ENCODE peak calls at places on chromosomes 16 and 17, in eight cellular contexts. One of them, this sample, is unnamed.

GRCh38 chr17:44220211-44221071 is 966 bp upstream of the UBTF start:
- DNase-seq in stimulated activated CD4-positive, alpha-beta T cell treated with anti-CD3 and anti-CD28 coated beads, TNF-alpha, amount 100 ng/mL, for 4 hours: no peak
- DNase-seq in substantia nigra: no peak
- DNase-seq in ELR: peak; percentile 63
- DNase-seq in RCC 7860: no peak
- DNase-seq in A549: peak; percentile 64
- DNase-seq in KBM-7: peak; percentile 49
- DNase-seq in NCI-H510A treated with DMSO at 0.1 percent for 48 hours: peak; percentile 56
- DNase-seq in this sample: no peak

GRCh38 chr17:61168506-61168905 is 231.1 kb upstream of the TBX2 start:
- DNase-seq in A549: no peak
- DNase-seq in substantia nigra: no peak
- DNase-seq in RCC 7860: peak; percentile 65
- DNase-seq in NCI-H510A treated with DMSO at 0.1 percent for 48 hours: no peak
- DNase-seq in stimulated activated CD4-positive, alpha-beta T cell treated with anti-CD3 and anti-CD28 coated beads, TNF-alpha, amount 100 ng/mL, for 4 hours: no peak
- DNase-seq in ELR: peak; percentile 3
- DNase-seq in KBM-7: no peak
- DNase-seq in this sample: no peak

GRCh38 chr16:49604602-49605001 is 231.0 kb downstream of the C16orf78 start:
- DNase-seq in A549: no peak
- DNase-seq in NCI-H510A treated with DMSO at 0.1 percent for 48 hours: no peak
- DNase-seq in substantia nigra: no peak
- DNase-seq in RCC 7860: no peak
- DNase-seq in stimulated activated CD4-positive, alpha-beta T cell treated with anti-CD3 and anti-CD28 coated beads, TNF-alpha, amount 100 ng/mL, for 4 hours: no peak
- DNase-seq in ELR: no peak
- DNase-seq in KBM-7: no peak
- DNase-seq in this sample: no peak

GRCh38 chr16:674968-675883 is at the start of gene RHBDL1:
- DNase-seq in KBM-7: no peak
- DNase-seq in NCI-H510A treated with DMSO at 0.1 percent for 48 hours: no peak
- DNase-seq in RCC 7860: no peak
- DNase-seq in A549: peak; percentile 66
- DNase-seq in substantia nigra: peak; percentile 20
- DNase-seq in ELR: peak; percentile 46
- DNase-seq in stimulated activated CD4-positive, alpha-beta T cell treated with anti-CD3 and anti-CD28 coated beads, TNF-alpha, amount 100 ng/mL, for 4 hours: no peak
- DNase-seq in this sample: no peak

GRCh38 chr16:88705746-88706287 is 391 bp downstream of the RNF166 start:
- DNase-seq in ELR: peak; percentile 39
- DNase-seq in A549: no peak
- DNase-seq in NCI-H510A treated with DMSO at 0.1 percent for 48 hours: no peak
- DNase-seq in KBM-7: no peak
- DNase-seq in stimulated activated CD4-positive, alpha-beta T cell treated with anti-CD3 and anti-CD28 coated beads, TNF-alpha, amount 100 ng/mL, for 4 hours: no peak
- DNase-seq in substantia nigra: no peak
- DNase-seq in RCC 7860: no peak
- DNase-seq in this sample: no peak

GRCh38 chr16:88917146-88917914 is 50.9 kb upstream of the PABPN1L start:
- DNase-seq in stimulated activated CD4-positive, alpha-beta T cell treated with anti-CD3 and anti-CD28 coated beads, TNF-alpha, amount 100 ng/mL, for 4 hours: no peak
- DNase-seq in KBM-7: no peak
- DNase-seq in NCI-H510A treated with DMSO at 0.1 percent for 48 hours: no peak
- DNase-seq in RCC 7860: no peak
- DNase-seq in A549: no peak
- DNase-seq in ELR: no peak
- DNase-seq in substantia nigra: no peak
- DNase-seq in this sample: no peak

GRCh38 chr17:9240659-9241370 is 219.5 kb downstream of the NTN1 start:
- DNase-seq in substantia nigra: no peak
- DNase-seq in KBM-7: no peak
- DNase-seq in stimulated activated CD4-positive, alpha-beta T cell treated with anti-CD3 and anti-CD28 coated beads, TNF-alpha, amount 100 ng/mL, for 4 hours: no peak
- DNase-seq in ELR: no peak
- DNase-seq in NCI-H510A treated with DMSO at 0.1 percent for 48 hours: peak; percentile 3
- DNase-seq in RCC 7860: no peak
- DNase-seq in A549: peak; percentile 36
- DNase-seq in this sample: no peak

GRCh38 chr16:72371307-72372081 is 199.5 kb upstream of the PMFBP1 start:
- DNase-seq in KBM-7: no peak
- DNase-seq in A549: peak; percentile 21
- DNase-seq in RCC 7860: peak; percentile 85
- DNase-seq in substantia nigra: no peak
- DNase-seq in stimulated activated CD4-positive, alpha-beta T cell treated with anti-CD3 and anti-CD28 coated beads, TNF-alpha, amount 100 ng/mL, for 4 hours: no peak
- DNase-seq in NCI-H510A treated with DMSO at 0.1 percent for 48 hours: peak; percentile 45
- DNase-seq in ELR: peak; percentile 67
- DNase-seq in this sample: no peak

GRCh38 chr16:31077592-31078199 is 3.5 kb downstream of the ZNF646 start:
- DNase-seq in NCI-H510A treated with DMSO at 0.1 percent for 48 hours: no peak
- DNase-seq in A549: no peak
- DNase-seq in substantia nigra: no peak
- DNase-seq in stimulated activated CD4-positive, alpha-beta T cell treated with anti-CD3 and anti-CD28 coated beads, TNF-alpha, amount 100 ng/mL, for 4 hours: no peak
- DNase-seq in KBM-7: no peak
- DNase-seq in ELR: no peak
- DNase-seq in RCC 7860: no peak
- DNase-seq in this sample: no peak

GRCh38 chr16:65754799-65755691 is 611.4 kb upstream of the CDH5 start:
- DNase-seq in stimulated activated CD4-positive, alpha-beta T cell treated with anti-CD3 and anti-CD28 coated beads, TNF-alpha, amount 100 ng/mL, for 4 hours: no peak
- DNase-seq in A549: no peak
- DNase-seq in KBM-7: no peak
- DNase-seq in substantia nigra: no peak
- DNase-seq in RCC 7860: no peak
- DNase-seq in ELR: no peak
- DNase-seq in NCI-H510A treated with DMSO at 0.1 percent for 48 hours: no peak
- DNase-seq in this sample: no peak

GRCh38 chr16:53053967-53054669 is 673 bp upstream of the CHD9 start:
- DNase-seq in A549: peak; percentile 46
- DNase-seq in KBM-7: no peak
- DNase-seq in RCC 7860: no peak
- DNase-seq in stimulated activated CD4-positive, alpha-beta T cell treated with anti-CD3 and anti-CD28 coated beads, TNF-alpha, amount 100 ng/mL, for 4 hours: no peak
- DNase-seq in substantia nigra: no peak
- DNase-seq in ELR: no peak
- DNase-seq in NCI-H510A treated with DMSO at 0.1 percent for 48 hours: no peak
- DNase-seq in this sample: no peak

GRCh38 chr16:54407596-54407995 is 121.0 kb upstream of the IRX3 start:
- DNase-seq in substantia nigra: no peak
- DNase-seq in RCC 7860: no peak
- DNase-seq in KBM-7: no peak
- DNase-seq in NCI-H510A treated with DMSO at 0.1 percent for 48 hours: no peak
- DNase-seq in A549: no peak
- DNase-seq in ELR: peak; percentile 9
- DNase-seq in stimulated activated CD4-positive, alpha-beta T cell treated with anti-CD3 and anti-CD28 coated beads, TNF-alpha, amount 100 ng/mL, for 4 hours: no peak
- DNase-seq in this sample: no peak

GRCh38 chr17:61459968-61460718 is 7.9 kb downstream of the TBX4 start:
- DNase-seq in ELR: no peak
- DNase-seq in RCC 7860: no peak
- DNase-seq in A549: no peak
- DNase-seq in stimulated activated CD4-positive, alpha-beta T cell treated with anti-CD3 and anti-CD28 coated beads, TNF-alpha, amount 100 ng/mL, for 4 hours: no peak
- DNase-seq in substantia nigra: no peak
- DNase-seq in NCI-H510A treated with DMSO at 0.1 percent for 48 hours: no peak
- DNase-seq in KBM-7: no peak
- DNase-seq in this sample: no peak

GRCh38 chr16:85372627-85373372 is 240.3 kb upstream of the GSE1 start:
- DNase-seq in RCC 7860: peak; percentile 81
- DNase-seq in KBM-7: peak; percentile 75
- DNase-seq in NCI-H510A treated with DMSO at 0.1 percent for 48 hours: no peak
- DNase-seq in A549: peak; percentile 52
- DNase-seq in ELR: peak; percentile 88
- DNase-seq in stimulated activated CD4-positive, alpha-beta T cell treated with anti-CD3 and anti-CD28 coated beads, TNF-alpha, amount 100 ng/mL, for 4 hours: no peak
- DNase-seq in substantia nigra: no peak
- DNase-seq in this sample: no peak

GRCh38 chr17:29549169-29549935 is 17.5 kb downstream of the ABHD15 start:
- DNase-seq in stimulated activated CD4-positive, alpha-beta T cell treated with anti-CD3 and anti-CD28 coated beads, TNF-alpha, amount 100 ng/mL, for 4 hours: no peak
- DNase-seq in ELR: no peak
- DNase-seq in KBM-7: no peak
- DNase-seq in A549: no peak
- DNase-seq in NCI-H510A treated with DMSO at 0.1 percent for 48 hours: no peak
- DNase-seq in RCC 7860: no peak
- DNase-seq in substantia nigra: no peak
- DNase-seq in this sample: no peak